ENCODE peak calls at places on chromosomes 16 and 17, in nine cellular contexts. K is endodermal cell, J is mammary epithelial cell, P is heart left ventricle, E is upper lobe of left lung, B is left ventricle myocardium inferior, H is SK-N-SH, U is aorta, R is upper lobe of right lung. Y is an unnamed sample. For H3K4me1, the result is how much of the 10 kb centered on the place peaks cover.

GRCh38 chr16:47320546-47321315 is 140.1 kb downstream of the ITFG1 start:
- DNase-seq in J (peak), R (no peak), P (no peak), K (no peak), H (peak), E (no peak), U (no peak), B (no peak), Y (no peak)

GRCh38 chr16:24035127-24035842 is 199.5 kb downstream of the PRKCB start:
- DNase-seq in P (no peak), U (no peak), E (peak), J (no peak), H (no peak), B (no peak), K (no peak), R (no peak), Y (no peak)

GRCh38 chr16:15643453-15644305 is 725 bp upstream of the MARF1 start:
- DNase-seq in P (no peak), B (no peak), K (peak), H (peak), U (no peak), J (no peak), E (no peak), R (no peak), Y (no peak)

GRCh38 chr16:23504076-23504452 is 6.2 kb downstream of the GGA2 start:
- DNase-seq in B (no peak), E (no peak), H (no peak), R (no peak), K (no peak), J (peak), P (peak), U (peak), Y (peak)

GRCh38 chr16:8955828-8956227 is 7.9 kb downstream of the USP7 start:
- DNase-seq in K (peak), H (peak), J (no peak), E (no peak), U (no peak), B (no peak), R (no peak), P (no peak), Y (no peak)

GRCh38 chr16:27113341-27113841 is 46.7 kb downstream of the C16orf82 start:
- DNase-seq in H (no peak), K (no peak), R (no peak), E (no peak), P (no peak), B (no peak), J (no peak), U (no peak), Y (no peak)

GRCh38 chr17:21513012-21513570 is 136.9 kb downstream of the KCNJ12 start:
- DNase-seq in E (peak), H (peak), P (peak), B (peak), U (peak), R (peak), K (peak), J (peak), Y (peak)

GRCh38 chr16:8863594-8864424 is 5.0 kb downstream of the CARHSP1 start:
- DNase-seq in U (peak), P (peak), H (no peak), E (no peak), J (no peak), K (peak), B (peak), R (no peak), Y (no peak)

GRCh38 chr17:44878627-44879221 is 20.5 kb downstream of the EFTUD2 start:
- DNase-seq in U (no peak), R (no peak), K (peak), E (no peak), B (no peak), J (no peak), P (no peak), H (peak), Y (no peak)

GRCh38 chr17:28466521-28467048 is 6.9 kb upstream of the SLC13A2 start:
- DNase-seq in K (peak), U (no peak), B (no peak), R (no peak), E (no peak), J (peak), P (no peak), H (peak), Y (no peak)

GRCh38 chr16:89918453-89919347 is at the start of gene MC1R:
- DNase-seq in B (no peak), E (peak), R (no peak), J (no peak), U (no peak), K (peak), P (no peak), H (peak), Y (no peak)

GRCh38 chr17:81941484-81942166 is 4.5 kb upstream of the PYCR1 start:
- DNase-seq in E (no peak), B (peak), K (peak), P (peak), J (no peak), H (no peak), U (no peak), R (peak), Y (no peak)

GRCh38 chr17:44565866-44566443 is 8.7 kb downstream of the FZD2 start:
- DNase-seq in U (no peak), B (no peak), P (no peak), H (no peak), K (peak), R (no peak), J (no peak), E (no peak), Y (no peak)

GRCh38 chr16:49350265-49351103 is 23.1 kb upstream of the C16orf78 start:
- DNase-seq in J (peak), H (peak), R (peak), P (peak), E (peak), U (peak), K (peak), B (peak), Y (peak)

GRCh38 chr17:65763786-65764185 is 202.3 kb upstream of the AXIN2 start:
- DNase-seq in B (no peak), J (no peak), U (no peak), P (no peak), E (no peak), R (no peak), K (no peak), H (no peak), Y (no peak)

GRCh38 chr17:35537569-35538209 is at the start of gene SLFN12L:
- DNase-seq in B (no peak), H (no peak), P (no peak), R (no peak), E (no peak), J (no peak), K (no peak), U (no peak), Y (no peak)

GRCh38 chr17:55699178-55699865 is 23.3 kb downstream of the TMEM100 start:
- DNase-seq in K (no peak), U (no peak), B (no peak), E (no peak), J (no peak), R (no peak), H (no peak), P (peak), Y (no peak)

GRCh38 chr17:2283302-2283701 is 20.3 kb downstream of the SMG6 start:
- DNase-seq in H (no peak), U (no peak), R (no peak), K (no peak), B (no peak), E (no peak), J (no peak), P (no peak), Y (no peak)

DNA sequence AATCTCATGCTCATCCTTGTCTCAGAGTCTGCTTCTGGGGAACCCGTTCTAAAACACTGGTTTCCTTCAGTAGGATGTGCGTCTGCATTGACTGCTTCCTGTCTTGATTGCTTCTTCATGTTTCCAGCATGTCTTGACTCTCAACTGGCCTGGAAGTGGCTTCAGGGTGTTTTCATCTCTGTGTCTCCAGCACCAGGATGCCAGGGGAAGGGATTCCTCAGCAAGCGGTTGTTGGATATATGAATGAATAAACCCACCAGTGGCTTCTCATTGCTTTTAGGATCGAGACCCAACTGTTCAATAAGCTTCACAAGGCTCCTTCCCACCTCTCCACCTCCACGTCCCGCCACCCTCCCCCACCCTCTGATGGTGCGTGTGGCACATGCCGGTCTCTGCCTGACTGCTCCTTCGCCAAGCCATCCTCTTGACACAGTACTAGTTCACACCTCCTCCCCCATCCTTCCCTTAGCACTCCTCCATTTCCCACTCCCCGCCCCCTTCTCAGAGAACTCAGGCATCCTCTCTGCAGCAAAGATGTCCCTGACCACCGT is 14.1 kb upstream of the TNS4 start:
- DNase-seq in H (no peak), B (no peak), E (no peak), K (peak), J (no peak), R (peak), P (peak), U (no peak), Y (no peak)
- H3K27ac ChIP-seq in H (no peak), B (no peak), E (no peak), K (no peak), J (no peak), R (no peak), P (no peak), U (no peak), Y (no peak)

DNA sequence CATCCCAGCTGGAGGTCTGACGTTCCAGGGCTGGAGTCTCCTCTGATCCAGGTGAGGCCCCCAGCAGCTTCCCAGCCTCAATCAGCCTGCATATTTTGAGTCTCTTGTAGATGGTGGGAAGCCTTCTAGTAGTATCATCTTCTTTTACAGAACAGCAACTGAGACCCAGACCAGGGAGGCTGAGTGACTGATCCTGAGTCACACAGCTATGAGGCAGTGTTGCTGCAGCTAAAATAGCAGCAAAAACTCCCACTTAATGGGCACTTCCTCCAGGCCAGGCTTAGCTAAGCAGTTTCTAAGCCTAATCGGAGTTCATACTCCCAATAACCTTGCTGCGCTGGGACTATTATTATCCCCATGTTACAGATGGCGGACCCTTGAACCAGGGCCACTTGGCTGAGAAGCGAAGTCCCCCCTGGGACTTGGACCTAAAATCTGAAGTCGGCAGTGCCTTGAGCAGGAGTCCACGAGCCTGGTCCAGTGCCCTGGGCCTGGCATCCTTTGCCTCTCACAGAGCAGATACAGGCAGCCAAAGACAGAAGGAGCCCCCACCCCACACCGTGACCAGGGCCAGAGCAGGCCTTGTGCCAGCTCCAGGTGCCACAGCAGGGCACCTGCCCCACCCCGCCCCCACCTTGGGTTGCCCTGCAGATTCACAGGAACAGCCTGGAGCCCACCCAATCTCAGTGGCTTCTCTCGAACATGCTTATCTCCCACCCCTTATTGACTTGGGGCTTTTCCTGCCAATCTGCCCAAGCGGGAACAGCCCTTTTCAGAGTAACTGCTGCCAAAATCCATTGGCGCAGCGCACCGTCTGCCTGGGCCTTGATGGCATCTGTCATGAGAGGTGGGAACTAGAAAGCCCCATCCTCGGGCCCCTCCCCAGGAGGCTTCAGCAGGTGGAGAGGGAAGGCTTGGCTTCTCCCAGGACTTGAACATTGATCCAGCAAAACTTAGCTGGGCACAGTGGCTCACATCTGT is 65.1 kb downstream of the SOCS1 start:
- DNase-seq in P (no peak), B (no peak), E (no peak), U (no peak), K (no peak), R (no peak), J (peak), H (no peak), Y (no peak)
- H3K4me1 ChIP-seq in P (under half), B (under half), E (under half), U (under half), K (under half), R (under half), J (under half), H (under half), Y (under half)

DNA sequence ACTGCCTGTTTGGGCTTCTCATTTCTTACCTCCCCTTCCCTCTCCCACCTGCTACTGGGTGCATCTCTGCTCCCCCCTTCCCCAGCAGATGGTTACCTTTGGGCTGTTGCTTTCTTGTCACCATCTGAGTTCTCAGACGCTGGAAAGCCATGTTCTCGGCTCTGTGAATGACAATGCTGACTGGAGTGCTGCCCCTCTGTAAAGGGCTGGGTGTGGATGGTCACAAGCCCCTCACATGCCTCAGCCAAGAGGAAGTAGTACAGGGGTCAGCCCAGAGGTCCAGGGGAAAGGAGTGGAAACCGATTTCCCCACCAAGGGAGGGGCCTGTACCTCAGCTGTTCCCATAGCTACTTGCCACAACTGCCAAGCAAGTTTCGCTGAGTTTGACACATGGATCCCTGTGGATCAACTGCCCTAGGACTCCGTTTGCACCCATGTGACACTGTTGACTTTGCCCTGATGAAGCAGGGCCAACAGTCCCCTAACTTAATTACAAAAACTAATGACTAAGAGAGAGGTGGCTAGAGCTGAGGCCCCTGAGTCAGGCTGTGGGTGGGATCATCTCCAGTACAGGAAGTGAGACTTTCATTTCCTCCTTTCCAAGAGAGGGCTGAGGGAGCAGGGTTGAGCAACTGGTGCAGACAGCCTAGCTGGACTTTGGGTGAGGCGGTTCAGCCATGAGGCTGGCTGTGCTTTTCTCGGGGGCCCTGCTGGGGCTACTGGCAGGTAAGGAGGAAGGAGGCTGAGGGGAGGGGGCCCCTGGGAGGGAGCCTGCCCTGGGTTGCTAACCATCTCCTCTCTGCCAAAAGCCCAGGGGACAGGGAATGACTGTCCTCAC is at the start of gene CD68:
- DNase-seq in B (peak), U (peak), P (peak), K (peak), J (peak), R (peak), E (no peak), H (peak), Y (peak)
- H3K4me3 ChIP-seq in B (peak), U (no peak), P (peak), K (no peak), J (no peak), R (peak), E (peak), H (no peak), Y (peak)

GRCh38 chr17:76529643-76530488 is 7.6 kb downstream of the CYGB start:
- DNase-seq in U (peak), J (peak), R (peak), K (peak), B (peak), P (peak), H (peak), E (peak), Y (peak)

GRCh38 chr17:76532072-76532651 is 5.3 kb downstream of the CYGB start:
- DNase-seq in K (no peak), H (no peak), U (no peak), J (peak), E (no peak), R (no peak), P (no peak), B (no peak), Y (no peak)

GRCh38 chr17:76530826-76531500 is 6.5 kb downstream of the CYGB start:
- DNase-seq in U (no peak), H (peak), R (peak), K (no peak), J (no peak), P (no peak), E (no peak), B (no peak), Y (no peak)

GRCh38 chr17:76530489-76530814 is 7.1 kb downstream of the CYGB start:
- DNase-seq in E (no peak), B (no peak), P (no peak), H (peak), R (no peak), U (no peak), K (peak), J (peak), Y (no peak)

GRCh38 chr17:76531501-76532038 is 5.9 kb downstream of the CYGB start:
- DNase-seq in K (no peak), R (no peak), U (no peak), B (no peak), P (no peak), H (peak), E (no peak), J (no peak), Y (no peak)
- H3K27ac ChIP-seq in K (no peak), R (peak), U (no peak), B (peak), P (peak), H (no peak), E (peak), J (peak), Y (peak)

GRCh38 chr16:29774730-29775129 is 3.3 kb upstream of the ZG16 start:
- DNase-seq in J (no peak), E (no peak), R (no peak), K (no peak), B (no peak), H (no peak), U (no peak), P (no peak), Y (no peak)

GRCh38 chr16:29770250-29770929 is 7.7 kb upstream of the ZG16 start:
- DNase-seq in B (no peak), H (no peak), K (no peak), U (no peak), J (no peak), P (no peak), E (no peak), R (no peak), Y (no peak)

GRCh38 chr16:29765167-29766032 is 12.7 kb upstream of the ZG16 start:
- DNase-seq in J (no peak), B (no peak), H (no peak), K (no peak), P (no peak), R (peak), U (no peak), E (no peak), Y (no peak)

GRCh38 chr16:29767062-29767461 is 11.0 kb upstream of the ZG16 start:
- DNase-seq in B (no peak), U (no peak), P (no peak), R (no peak), E (no peak), K (no peak), H (no peak), J (no peak), Y (no peak)

GRCh38 chr16:29769507-29769906 is 8.5 kb upstream of the ZG16 start:
- DNase-seq in H (no peak), B (no peak), U (no peak), K (no peak), J (no peak), E (no peak), R (no peak), P (no peak), Y (no peak)
- H3K4me1 ChIP-seq in H (under half), B (under half), U (under half), K (under half), J (under half), E (under half), R (under half), P (under half), Y (under half)

DNA sequence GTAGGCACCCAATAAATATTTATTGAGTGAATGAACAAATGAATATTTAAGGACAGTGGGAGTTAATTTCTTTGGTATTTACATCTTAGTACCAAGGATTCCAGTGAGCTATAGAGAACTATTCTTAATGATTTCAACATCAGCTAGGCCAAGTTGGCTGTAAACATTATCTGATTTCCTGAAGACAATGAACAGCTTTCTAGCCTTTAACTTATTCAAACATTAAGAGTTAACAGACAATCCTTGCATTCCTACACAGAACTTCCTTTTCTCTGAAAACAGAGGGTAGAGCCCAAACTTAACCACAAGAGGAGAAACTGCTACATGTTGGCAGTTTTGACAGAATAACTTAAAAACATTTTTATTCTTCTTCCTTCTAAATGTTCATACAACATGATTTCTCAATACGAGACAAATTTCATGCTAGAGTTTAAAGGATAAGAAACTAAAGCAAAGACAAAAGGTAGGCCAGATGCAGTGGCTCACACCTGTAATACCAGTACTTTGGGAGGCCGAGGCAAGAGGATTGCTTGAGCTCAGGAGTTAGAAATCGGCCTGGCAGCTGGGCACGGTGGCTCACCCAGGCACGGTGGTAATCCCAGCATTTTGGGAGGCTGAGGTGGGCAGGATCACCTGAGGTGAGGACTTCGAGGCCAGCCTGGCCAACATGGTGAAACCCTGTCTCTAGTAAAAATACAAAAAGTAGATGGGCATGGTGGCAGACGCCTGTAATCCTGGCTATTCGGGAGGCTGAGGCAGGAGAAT is 4.4 kb downstream of the CRLF3 start:
- DNase-seq in P (no peak), K (no peak), E (no peak), U (no peak), J (no peak), H (no peak), R (no peak), B (no peak), Y (no peak)
- H3K4me3 ChIP-seq in P (no peak), K (peak), E (no peak), U (no peak), J (no peak), H (no peak), R (no peak), B (no peak), Y (no peak)

Y was measured in right atrium auricular region.